ENCODE peak calls at places on chromosomes 4 and X, in four cellular contexts. R, C, Y and B are unnamed samples.

GRCh38 chr4:140357868-140358267 is 15.6 kb upstream of the SCOC start:
- DNase-seq in R (no peak), C (no peak), Y (no peak), B (no peak)

GRCh38 chrX:54530358-54530900 is 410 bp downstream of the GNL3L start:
- DNase-seq in R (no peak), C (no peak), Y (no peak), B (peak; percentile 23)

GRCh38 chr4:154004028-154004427 is 215.1 kb upstream of the SFRP2 start:
- DNase-seq in R (no peak), C (no peak), Y (no peak), B (no peak)

GRCh38 chr4:68407868-68408190 is 39.4 kb upstream of the TMPRSS11E start:
- DNase-seq in R (no peak), C (no peak), Y (no peak), B (no peak)

GRCh38 chr4:120842046-120842445 is 80.5 kb downstream of the PRDM5 start:
- DNase-seq in R (no peak), C (peak; percentile 80), Y (no peak), B (no peak)

GRCh38 chrX:82748901-82749505 is 759.1 kb upstream of the POU3F4 start:
- DNase-seq in R (no peak), C (peak; percentile 45), Y (no peak), B (no peak)

GRCh38 chr4:54525602-54526001 is 132.2 kb upstream of the KIT start:
- DNase-seq in R (no peak), C (peak; percentile 62), Y (no peak), B (no peak)

GRCh38 chr4:157521916-157522315 is 301.4 kb downstream of the GRIA2 start:
- DNase-seq in R (no peak), C (peak; percentile 27), Y (no peak), B (no peak)

GRCh38 chr4:22077571-22077970 is 129.0 kb upstream of the KCNIP4 start:
- DNase-seq in R (no peak), C (peak; percentile 3), Y (no peak), B (no peak)

GRCh38 chrX:80751456-80751855 is 58.2 kb downstream of the BRWD3 start:
- DNase-seq in R (no peak), C (peak; percentile 6), Y (no peak), B (no peak)

GRCh38 chr4:175562111-175562510 is 250.0 kb downstream of the GPM6A start:
- DNase-seq in R (no peak), C (no peak), Y (no peak), B (no peak)

GRCh38 chrX:13373807-13374187 is 53.9 kb upstream of the ATXN3L start:
- DNase-seq in R (no peak), C (peak; percentile 87), Y (no peak), B (no peak)

GRCh38 chr4:145785391-145786008 is 105.6 kb downstream of the C4orf51 start:
- DNase-seq in R (no peak), C (peak; percentile 45), Y (no peak), B (no peak)